ENCODE peak calls at places on chromosomes 13 and 19, in ten cellular contexts. E is cardiac fibroblast, O is OCI-LY7, Z is astrocyte of the spinal cord, T is mucosa of descending colon, H is fibroblast of mammary gland, R is cardiac muscle cell, A is left lung, M is AG10803, X is brain microvascular endothelial cell. D is an unnamed sample.

GRCh38 chr19:12721656-12722565 is 1.8 kb downstream of the TNPO2 start:
- DNase-seq in H (peak), A (peak), X (peak), E (peak), T (peak), R (peak), Z (peak), O (peak), M (peak), D (no peak)

GRCh38 chr19:19296953-19297689 is 23.2 kb downstream of the SUGP1 start:
- DNase-seq in O (no peak), E (no peak), M (no peak), A (no peak), T (no peak), Z (no peak), X (no peak), R (no peak), H (no peak), D (no peak)

GRCh38 chr13:82447452-82448030 is 1434.7 kb downstream of the SLITRK1 start:
- DNase-seq in Z (no peak), M (no peak), A (no peak), R (no peak), H (no peak), X (no peak), O (no peak), T (no peak), E (no peak), D (no peak)

GRCh38 chr13:87244256-87244870 is 426.8 kb upstream of the SLITRK5 start:
- DNase-seq in A (no peak), E (no peak), M (no peak), T (no peak), H (no peak), O (no peak), R (no peak), X (no peak), Z (no peak), D (no peak)

GRCh38 chr13:112441226-112441625 is 65.1 kb downstream of the SPACA7 start:
- DNase-seq in X (no peak), Z (no peak), T (no peak), A (no peak), M (no peak), E (no peak), O (no peak), H (no peak), R (no peak), D (no peak)

GRCh38 chr13:101144808-101145419 is 271.4 kb downstream of the NALCN start:
- DNase-seq in H (peak), O (peak), A (no peak), M (peak), E (peak), R (peak), X (peak), Z (peak), T (no peak), D (peak)

GRCh38 chr19:39046037-39046821 is 13.9 kb upstream of the FBXO27 start:
- DNase-seq in E (peak), M (no peak), R (no peak), X (no peak), O (peak), H (no peak), A (no peak), T (no peak), Z (no peak), D (peak)

GRCh38 chr19:12137541-12137940 is 2.6 kb downstream of the ZNF20 start:
- DNase-seq in T (no peak), H (peak), R (no peak), O (peak), X (no peak), E (no peak), A (no peak), M (no peak), Z (no peak), D (no peak)

GRCh38 chr13:52361225-52361624 is 44.7 kb downstream of the THSD1 start:
- DNase-seq in X (no peak), E (no peak), Z (no peak), H (no peak), A (no peak), R (no peak), T (no peak), M (no peak), O (no peak), D (no peak)

GRCh38 chr13:41461527-41462124 is 4.3 kb downstream of the RGCC start:
- DNase-seq in A (no peak), M (no peak), Z (no peak), E (no peak), T (no peak), O (peak), H (no peak), R (no peak), X (no peak), D (no peak)

GRCh38 chr13:42992585-42993122 is 613 bp upstream of the EPSTI1 start:
- DNase-seq in X (no peak), A (no peak), M (no peak), T (no peak), O (peak), E (no peak), Z (no peak), H (no peak), R (no peak), D (no peak)

GRCh38 chr19:49848938-49849337 is 2.0 kb upstream of the PTOV1 start:
- DNase-seq in Z (no peak), T (no peak), M (no peak), E (no peak), H (no peak), R (no peak), O (no peak), A (no peak), X (no peak), D (no peak)

GRCh38 chr13:23703241-23703640 is 133.0 kb downstream of the TNFRSF19 start:
- DNase-seq in R (no peak), M (peak), X (no peak), O (no peak), Z (no peak), H (no peak), T (no peak), E (peak), A (no peak), D (no peak)

GRCh38 chr13:48233886-48234488 is 981 bp downstream of the ITM2B start:
- DNase-seq in E (peak), Z (peak), R (no peak), H (peak), O (no peak), X (no peak), A (no peak), T (no peak), M (peak), D (no peak)

GRCh38 chr19:3576696-3577443 is 4.1 kb downstream of the HMG20B start:
- DNase-seq in Z (peak), A (no peak), H (peak), E (peak), T (peak), X (no peak), O (no peak), M (peak), R (peak), D (no peak)

GRCh38 chr13:104006625-104007061 is 940.4 kb upstream of the SLC10A2 start:
- DNase-seq in M (no peak), X (no peak), R (peak), H (no peak), O (no peak), T (no peak), E (peak), Z (peak), A (no peak), D (no peak)

GRCh38 chr13:27679396-27679795 is 57.7 kb downstream of the POLR1D start:
- DNase-seq in X (no peak), E (no peak), A (no peak), T (no peak), R (no peak), M (no peak), O (no peak), Z (no peak), H (no peak), D (no peak)

GRCh38 chr13:27919934-27920676 is at the start of gene PDX1:
- DNase-seq in M (peak), O (no peak), E (no peak), A (no peak), X (no peak), H (no peak), R (peak), T (peak), Z (no peak), D (no peak)

GRCh38 chr13:113625965-113626661 is 31.9 kb downstream of the ATP4B start:
- DNase-seq in T (no peak), H (no peak), A (peak), X (no peak), Z (peak), M (peak), O (no peak), E (peak), R (no peak), D (peak)

GRCh38 chr13:49246850-49247721 is 639 bp upstream of the CDADC1 start:
- DNase-seq in M (no peak), R (no peak), X (no peak), T (no peak), E (no peak), O (no peak), H (no peak), Z (no peak), A (no peak), D (no peak)

GRCh38 chr19:10518444-10519361 is 1.5 kb upstream of the S1PR5 start:
- DNase-seq in A (no peak), R (no peak), H (no peak), T (no peak), E (no peak), M (no peak), Z (no peak), O (no peak), X (no peak), D (no peak)

GRCh38 chr13:70889163-70889562 is 780.9 kb upstream of the KLHL1 start:
- DNase-seq in E (no peak), A (no peak), X (no peak), O (no peak), H (no peak), Z (no peak), R (no peak), M (no peak), T (no peak), D (no peak)

GRCh38 chr13:23796546-23796945 is 92.7 kb downstream of the MIPEP start:
- DNase-seq in X (peak), E (no peak), A (no peak), H (no peak), T (no peak), R (no peak), O (no peak), M (no peak), Z (no peak), D (no peak)

GRCh38 chr13:26749905-26750304 is 10.7 kb downstream of the GPR12 start:
- DNase-seq in E (no peak), Z (no peak), H (no peak), O (no peak), R (no peak), M (no peak), A (no peak), T (no peak), X (no peak), D (no peak)

GRCh38 chr13:104385409-104385808 is 1319.2 kb upstream of the SLC10A2 start:
- DNase-seq in X (peak), R (no peak), T (no peak), Z (peak), M (no peak), H (peak), E (peak), O (no peak), A (no peak), D (no peak)

GRCh38 chr19:36421749-36422481 is 3.5 kb upstream of the ZFP82 start:
- DNase-seq in Z (peak), A (no peak), E (no peak), T (no peak), R (no peak), M (no peak), O (no peak), H (peak), X (no peak), D (no peak)

GRCh38 chr19:3986260-3987041 is 1.2 kb upstream of the EEF2 start:
- DNase-seq in Z (peak), T (no peak), R (peak), O (peak), A (no peak), E (peak), H (peak), M (peak), X (peak), D (peak)

GRCh38 chr13:46160474-46161066 is 21.4 kb downstream of the LCP1 start:
- DNase-seq in X (peak), T (no peak), A (no peak), Z (peak), O (peak), M (peak), R (peak), E (peak), H (peak), D (no peak)

GRCh38 chr19:53882391-53883050 is 524 bp downstream of the PRKCG start:
- DNase-seq in A (no peak), X (no peak), O (no peak), H (no peak), T (peak), Z (no peak), E (no peak), M (no peak), R (no peak), D (no peak)
- H3K4me3 ChIP-seq in A (peak), X (no peak), O (no peak), H (no peak), T (no peak), Z (no peak), E (no peak), M (no peak), R (peak), D (peak)

DNA sequence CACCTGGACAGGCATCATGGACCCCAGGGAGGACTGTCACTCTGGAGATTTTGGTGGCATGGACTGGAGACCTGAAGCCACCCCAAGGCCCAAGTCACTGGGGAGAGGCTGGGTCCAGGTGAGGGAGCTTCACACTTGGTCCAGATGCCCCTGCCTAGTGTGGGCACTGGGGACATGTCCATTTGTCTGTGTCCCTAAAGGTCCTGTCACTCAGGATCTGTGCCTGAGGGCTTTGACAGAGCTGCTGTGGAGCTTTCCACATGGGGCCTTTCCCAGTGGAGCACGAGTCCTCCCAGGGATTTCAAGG is 40.5 kb upstream of the CEACAM8 start:
- DNase-seq in X (no peak), Z (no peak), E (no peak), M (no peak), H (no peak), T (no peak), A (no peak), R (no peak), O (no peak), D (no peak)
- TF ChIP-seq CTCF in X (no peak), Z (no peak), E (no peak), M (no peak), H (no peak), T (no peak), A (no peak), R (no peak), O (peak), D (no peak)

GRCh38 chr19:34961775-34962174 is 2.3 kb downstream of the ZNF792 start:
- DNase-seq in X (no peak), M (no peak), Z (no peak), O (no peak), T (no peak), H (no peak), E (no peak), R (no peak), A (no peak), D (no peak)
- H3K4me3 ChIP-seq in X (no peak), M (no peak), Z (no peak), O (peak), T (no peak), H (no peak), E (peak), R (no peak), A (peak), D (no peak)

GRCh38 chr19:29260477-29261317 is 47.7 kb upstream of the UQCRFS1 start:
- DNase-seq in A (no peak), T (no peak), Z (no peak), X (no peak), H (peak), E (peak), M (peak), R (peak), O (peak), D (no peak)

GRCh38 chr19:29259867-29260281 is 46.9 kb upstream of the UQCRFS1 start:
- DNase-seq in E (no peak), M (no peak), Z (no peak), X (no peak), R (peak), A (no peak), O (no peak), H (no peak), T (no peak), D (no peak)

GRCh38 chr19:29256516-29256915 is 43.6 kb upstream of the UQCRFS1 start:
- DNase-seq in E (no peak), X (no peak), O (no peak), T (no peak), Z (no peak), R (no peak), A (no peak), M (no peak), H (no peak), D (no peak)

GRCh38 chr19:29262085-29262484 is 49.1 kb upstream of the UQCRFS1 start:
- DNase-seq in Z (no peak), X (no peak), O (no peak), E (no peak), H (no peak), A (no peak), T (no peak), M (no peak), R (no peak), D (no peak)

DNA sequence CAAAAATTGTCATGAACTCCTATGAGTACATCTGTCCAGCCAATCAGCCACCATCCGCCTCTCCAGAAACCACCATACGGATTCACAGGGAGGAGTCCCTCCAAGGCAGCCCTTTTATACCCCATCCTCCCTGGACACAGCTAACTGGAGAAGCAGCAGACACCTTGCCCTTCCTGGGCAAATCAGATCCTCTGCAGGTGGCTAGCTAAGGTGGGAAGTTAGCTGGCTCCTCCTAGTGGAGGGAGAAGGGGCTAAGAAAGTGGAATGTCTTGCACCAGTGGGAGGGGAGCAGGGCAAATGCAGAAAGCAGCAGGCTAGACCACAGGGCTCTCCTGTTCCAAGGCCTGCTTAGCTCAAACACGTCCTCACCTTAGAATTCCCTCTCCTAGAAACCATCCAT is 46.2 kb upstream of the UQCRFS1 start:
- DNase-seq in R (no peak), H (peak), O (peak), A (no peak), X (no peak), E (no peak), Z (no peak), M (no peak), T (no peak), D (no peak)
- TF ChIP-seq CTCF in R (peak), H (peak), O (peak), A (no peak), X (peak), E (peak), Z (peak), M (peak), T (no peak), D (peak)

GRCh38 chr19:33273065-33273736 is 29.1 kb downstream of the CEBPA start:
- DNase-seq in T (no peak), A (no peak), E (peak), H (peak), Z (no peak), R (no peak), O (no peak), X (no peak), M (no peak), D (no peak)
- H3K4me3 ChIP-seq in T (no peak), A (no peak), E (no peak), H (no peak), Z (no peak), R (no peak), O (no peak), X (no peak), M (no peak), D (no peak)

DNA sequence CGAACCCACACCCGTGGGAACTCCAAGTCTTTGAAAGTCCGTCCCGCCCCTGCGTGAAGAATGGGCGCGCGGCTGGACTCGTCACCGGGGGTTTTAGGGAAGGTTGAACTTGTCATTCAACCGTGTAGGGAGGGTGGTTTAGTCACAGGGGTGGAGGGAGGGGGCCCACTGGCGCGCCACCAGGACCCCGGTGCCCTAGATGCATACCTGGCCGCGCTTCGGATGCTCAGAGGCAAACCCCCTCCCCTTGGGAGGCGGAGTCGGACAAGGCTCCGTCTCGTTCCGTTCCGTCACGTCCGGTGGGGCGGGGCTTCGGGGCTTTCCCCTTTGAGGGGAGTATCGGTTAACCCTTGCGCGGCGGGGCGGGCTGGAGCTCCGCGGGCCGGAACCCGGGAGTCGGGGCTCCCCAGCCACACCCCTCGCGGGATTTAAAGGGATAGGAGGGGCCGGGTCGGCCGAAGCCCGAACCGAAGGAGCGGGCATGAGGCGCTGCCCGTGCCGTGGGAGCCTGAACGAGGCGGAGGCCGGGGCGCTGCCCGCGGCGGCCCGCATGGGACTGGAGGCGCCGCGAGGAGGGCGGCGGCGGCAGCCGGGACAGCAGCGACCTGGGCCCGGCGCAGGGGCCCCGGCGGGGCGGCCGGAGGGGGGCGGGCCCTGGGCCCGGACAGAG is at the start of the genes COQ8B and ITPKC:
- DNase-seq in E (peak), R (peak), H (peak), T (peak), O (peak), M (peak), A (peak), X (peak), Z (peak), D (peak)
- TF ChIP-seq CTCF in E (no peak), R (no peak), H (no peak), T (peak), O (no peak), M (no peak), A (peak), X (no peak), Z (no peak), D (no peak)

DNA sequence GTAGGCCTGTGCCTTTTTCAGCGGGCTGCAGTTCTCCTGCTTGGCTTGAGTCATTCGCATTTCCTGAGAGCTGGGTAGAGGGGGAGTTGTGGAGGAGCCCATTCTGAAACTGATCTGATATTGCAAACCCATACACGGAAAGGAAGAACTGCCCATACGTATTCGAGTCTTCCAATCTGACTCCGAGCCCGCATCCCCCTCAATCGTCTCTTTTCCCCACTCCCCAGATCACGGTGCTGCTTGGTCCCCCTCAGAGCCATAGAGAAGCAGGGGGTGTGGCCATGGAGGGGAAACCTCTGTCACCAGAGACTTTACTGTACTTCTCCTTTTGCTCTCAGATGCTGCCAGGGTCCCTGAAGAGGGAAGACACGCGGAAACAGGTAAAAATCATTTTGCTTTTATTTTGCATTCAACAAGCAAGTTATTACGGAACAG is at the start of gene CD22:
- DNase-seq in M (no peak), A (no peak), T (no peak), R (no peak), E (no peak), Z (no peak), X (no peak), H (no peak), O (peak), D (no peak)
- H3K4me3 ChIP-seq in M (no peak), A (peak), T (no peak), R (no peak), E (no peak), Z (no peak), X (no peak), H (no peak), O (peak), D (no peak)

GRCh38 chr13:72652681-72653080 is 74.7 kb downstream of the MZT1 start:
- DNase-seq in A (no peak), H (no peak), M (no peak), X (peak), T (no peak), E (peak), Z (peak), R (no peak), O (no peak), D (no peak)

GRCh38 chr13:72645521-72645920 is 81.9 kb downstream of the MZT1 start:
- DNase-seq in M (no peak), A (no peak), R (no peak), T (no peak), H (no peak), Z (no peak), O (no peak), E (no peak), X (no peak), D (no peak)

GRCh38 chr13:72651196-72651595 is 76.2 kb downstream of the MZT1 start:
- DNase-seq in R (peak), E (no peak), O (no peak), Z (no peak), M (no peak), H (peak), T (no peak), A (no peak), X (peak), D (no peak)

GRCh38 chr13:72643339-72643989 is 84.0 kb downstream of the MZT1 start:
- DNase-seq in Z (peak), T (peak), M (peak), A (peak), E (peak), H (peak), O (peak), R (peak), X (peak), D (peak)

GRCh38 chr13:72648513-72649065 is 78.8 kb downstream of the MZT1 start:
- DNase-seq in X (no peak), A (no peak), O (no peak), T (no peak), H (no peak), E (no peak), M (no peak), Z (no peak), R (peak), D (no peak)
- TF ChIP-seq CTCF in X (peak), A (no peak), O (no peak), T (no peak), H (no peak), E (no peak), M (peak), Z (peak), R (peak), D (peak)